ENCODE peak calls at places on chromosomes 12 and 14, in ten cellular contexts. D is breast epithelium, U is A549, S is Peyer's patch, G is ovary, T is transverse colon, Y is body of pancreas, J is gastrocnemius medialis, R is right lobe of liver, X is vagina. I is an unnamed sample.

GRCh38 chr14:81164167-81164774 is 56.5 kb downstream of the GTF2A1 start:
- DNase-seq in S (no peak), D (no peak), U (peak; percentile 55), T (peak; percentile 49), R (no peak), J (no peak), G (no peak), X (no peak), Y (peak; percentile 65), I (peak; percentile 70)

GRCh38 chr14:69716483-69717187 is 50.3 kb upstream of the SRSF5 start:
- DNase-seq in S (no peak), J (no peak), Y (no peak), G (no peak), R (no peak), X (no peak), D (peak; percentile 70), U (no peak), T (peak; percentile 28), I (no peak)

GRCh38 chr14:104732355-104732804 is 8.4 kb downstream of the ADSS1 start:
- DNase-seq in Y (peak; percentile 45), J (peak; percentile 86), U (peak; percentile 44), D (no peak), R (peak; percentile 97), T (peak; percentile 90), G (no peak), X (no peak), S (peak; percentile 91), I (peak; percentile 80)

GRCh38 chr14:96997996-96998395 is 200.8 kb downstream of the VRK1 start:
- DNase-seq in G (no peak), S (no peak), R (no peak), Y (no peak), X (peak; percentile 64), T (no peak), D (no peak), U (no peak), J (no peak), I (no peak)

GRCh38 chr12:102521662-102522277 is 41.4 kb upstream of the IGF1 start:
- DNase-seq in G (no peak), S (no peak), U (no peak), Y (no peak), D (no peak), J (no peak), X (no peak), T (no peak), R (no peak), I (no peak)

GRCh38 chr12:106123551-106123991 is 15.2 kb downstream of the NUAK1 start:
- DNase-seq in Y (peak; percentile 25), T (peak; percentile 34), J (peak; percentile 95), U (no peak), R (no peak), S (no peak), X (no peak), D (no peak), G (peak; percentile 28), I (peak; percentile 38)

GRCh38 chr12:131473261-131473660 is 237.6 kb upstream of the SFSWAP start:
- DNase-seq in Y (no peak), T (no peak), G (no peak), U (no peak), R (no peak), J (no peak), S (no peak), D (no peak), X (no peak), I (no peak)

GRCh38 chr14:66249544-66249943 is 236.6 kb upstream of the CCDC196 start:
- DNase-seq in D (no peak), U (no peak), G (no peak), S (no peak), J (no peak), Y (no peak), T (no peak), R (no peak), X (no peak), I (no peak)

GRCh38 chr12:49105504-49106120 is 5.0 kb downstream of the LMBR1L start:
- DNase-seq in Y (no peak), R (no peak), S (no peak), X (no peak), G (no peak), T (no peak), J (no peak), D (no peak), U (no peak), I (no peak)

GRCh38 chr12:49108958-49109404 is 1.7 kb downstream of the LMBR1L start:
- DNase-seq in U (no peak), X (no peak), G (peak; percentile 87), J (peak; percentile 40), D (no peak), Y (peak; percentile 48), S (peak; percentile 65), R (peak; percentile 67), T (peak; percentile 76), I (peak; percentile 89)

GRCh38 chr12:49110191-49111155 is at the start of gene LMBR1L:
- DNase-seq in D (peak; percentile 98), J (peak; percentile 97), S (peak; percentile 94), G (peak; percentile 95), U (peak; percentile 100), Y (peak; percentile 95), T (peak; percentile 98), X (no peak), R (peak; percentile 97), I (peak; percentile 98)

GRCh38 chr12:49111206-49111605 is 559 bp upstream of the LMBR1L start:
- DNase-seq in X (no peak), J (no peak), R (no peak), Y (no peak), G (no peak), S (no peak), T (no peak), D (no peak), U (no peak), I (no peak)

DNA sequence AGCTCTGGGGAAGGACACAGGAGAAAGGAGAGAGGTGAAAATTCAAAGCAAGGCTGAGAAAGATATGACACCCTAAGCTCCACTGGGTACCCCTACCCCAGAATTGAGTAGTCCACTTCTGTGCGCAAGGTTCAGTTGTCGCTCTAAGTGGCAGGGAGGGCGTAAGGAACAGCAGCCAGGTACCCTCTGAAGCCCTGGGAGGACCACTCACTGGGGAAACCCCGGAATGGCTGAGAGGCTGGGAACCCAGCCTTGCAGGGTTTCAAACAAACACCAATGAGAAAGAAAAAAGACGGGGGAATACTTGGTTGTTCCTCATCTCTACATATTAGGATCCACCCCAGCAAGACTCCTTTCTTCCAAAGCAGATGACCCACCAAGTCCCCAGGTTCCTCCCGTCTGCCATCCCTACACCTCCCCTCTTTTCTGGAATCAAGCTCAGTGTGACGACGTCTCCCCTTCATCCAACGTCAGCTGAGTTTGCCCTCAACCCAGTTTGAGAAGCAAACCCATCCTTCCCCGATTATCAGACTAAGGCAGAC is 945 bp downstream of the LMBR1L start:
- DNase-seq in D (no peak), U (no peak), Y (no peak), T (no peak), G (no peak), X (no peak), J (no peak), S (no peak), R (no peak), I (no peak)
- H3K4me1 ChIP-seq in D (peaks cover 17% of the 10 kb centered on the region), U (peaks cover 15% of the 10 kb centered on the region), Y (peaks cover 35% of the 10 kb centered on the region), T (peaks cover 43% of the 10 kb centered on the region), G (peaks cover 17% of the 10 kb centered on the region), X (peaks cover 60% of the 10 kb centered on the region), J (peaks cover 50% of the 10 kb centered on the region), S (no peaks in the 10 kb centered on the region), R (peaks cover 19% of the 10 kb centered on the region), I (peaks cover 25% of the 10 kb centered on the region)

DNA sequence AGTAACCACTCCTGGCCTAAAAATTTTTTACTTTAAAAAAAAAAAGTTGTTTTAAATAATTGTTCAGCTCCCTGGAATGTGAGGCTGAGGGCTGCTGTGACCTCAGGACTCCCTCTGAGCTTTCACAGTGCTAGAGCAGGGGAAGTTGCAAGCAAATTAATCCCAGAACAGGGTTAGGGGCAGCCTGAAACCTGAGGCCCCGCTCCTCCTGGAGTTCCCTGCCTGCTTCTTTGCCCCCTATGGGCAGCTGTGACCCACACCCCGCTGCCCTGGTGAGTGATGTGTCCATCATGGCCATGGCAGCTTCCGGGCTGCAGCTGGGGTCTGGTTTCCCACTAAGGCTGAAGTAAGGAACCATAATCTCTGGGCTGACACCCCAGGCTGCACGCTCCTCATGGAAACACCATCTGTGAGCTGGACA is 9.5 kb downstream of the RITA1 start:
- DNase-seq in S (no peak), U (no peak), X (no peak), T (no peak), D (no peak), R (no peak), J (no peak), G (no peak), Y (no peak), I (no peak)
- TF ChIP-seq CTCF in S (no peak), U (no peak), X (no peak), T (no peak), D (no peak), R (no peak), J (no peak), G (no peak), Y (no peak), I (no peak)

GRCh38 chr12:2297004-2297403 is 244.2 kb downstream of the CACNA1C start:
- DNase-seq in S (no peak), Y (no peak), U (no peak), X (no peak), J (no peak), G (no peak), D (no peak), T (no peak), R (no peak), I (no peak)

GRCh38 chr12:2295941-2296461 is 243.2 kb downstream of the CACNA1C start:
- DNase-seq in T (no peak), U (no peak), R (no peak), G (no peak), D (no peak), Y (no peak), J (no peak), X (no peak), S (no peak), I (no peak)

GRCh38 chr12:2297658-2298057 is 244.9 kb downstream of the CACNA1C start:
- DNase-seq in T (no peak), D (no peak), Y (no peak), R (no peak), U (no peak), X (no peak), J (no peak), G (no peak), S (no peak), I (no peak)

GRCh38 chr12:2292560-2292959 is 239.8 kb downstream of the CACNA1C start:
- DNase-seq in R (no peak), G (no peak), J (no peak), D (peak; percentile 34), S (no peak), U (no peak), Y (no peak), T (no peak), X (no peak), I (no peak)

GRCh38 chr12:2294651-2295475 is 242.1 kb downstream of the CACNA1C start:
- DNase-seq in U (no peak), G (no peak), D (no peak), S (no peak), R (no peak), X (no peak), T (peak; percentile 25), Y (no peak), J (no peak), I (peak; percentile 20)
- TF ChIP-seq POLR2A in U (no peak), G (no peak), D (no peak), S (no peak), R (no peak), X (no peak), T (no peak), Y (no peak), J (no peak), I (no peak)

DNA sequence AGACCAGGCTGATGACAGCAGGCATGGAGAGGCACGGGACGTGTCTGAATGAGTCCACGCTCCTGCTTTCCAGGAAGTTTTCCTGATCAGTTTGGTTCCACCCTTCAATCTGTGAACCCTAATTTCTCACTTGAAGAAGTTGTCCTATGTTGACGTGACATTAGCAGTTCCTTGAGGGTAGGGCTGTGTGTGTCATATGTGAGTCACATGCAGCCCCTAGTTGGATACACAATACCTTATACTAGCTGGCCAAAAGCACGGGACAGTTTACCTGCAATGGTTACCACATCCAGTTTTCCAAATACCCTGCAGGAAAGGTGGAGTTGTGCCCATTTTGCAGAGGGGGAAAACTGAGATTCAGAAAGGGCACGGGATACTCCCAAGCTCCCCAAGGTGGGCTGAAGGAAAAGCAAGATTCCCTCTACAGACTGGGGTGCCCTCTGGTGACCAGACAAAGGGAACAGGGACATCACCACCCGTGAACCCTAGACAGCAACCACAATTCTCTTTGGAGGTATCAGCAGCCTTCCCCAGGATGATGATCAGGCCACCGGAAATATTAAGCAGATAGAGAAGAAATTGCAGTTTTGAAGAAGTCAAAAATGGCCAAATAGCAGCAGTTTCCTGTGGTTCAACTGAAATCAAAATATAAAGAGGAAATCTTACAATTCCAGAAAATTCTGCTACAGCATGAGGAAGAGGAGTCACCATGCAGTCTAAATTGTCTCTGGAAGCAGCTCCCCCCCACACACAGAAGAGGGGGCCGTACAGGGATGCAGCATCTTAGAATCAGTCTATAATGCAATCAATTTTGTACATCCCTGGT is 194.4 kb downstream of the PHETA1 start:
- DNase-seq in R (no peak), X (no peak), U (peak; percentile 27), Y (no peak), D (no peak), S (no peak), J (no peak), G (no peak), T (no peak), I (no peak)
- H3K4me1 ChIP-seq in R (peaks cover 4% of the 10 kb centered on the region), X (peaks cover 11% of the 10 kb centered on the region), U (no peaks in the 10 kb centered on the region), Y (no peaks in the 10 kb centered on the region), D (no peaks in the 10 kb centered on the region), S (no peaks in the 10 kb centered on the region), J (no peaks in the 10 kb centered on the region), G (no peaks in the 10 kb centered on the region), T (no peaks in the 10 kb centered on the region), I (no peaks in the 10 kb centered on the region)